ENCODE peak calls at places on chromosomes 5 and 9, in seven cellular contexts. L is colonic mucosa, R is kidney epithelial cell, X is lower lobe of right lung, U is brain microvascular endothelial cell, K is BJ, B is A549. A is an unnamed sample.

GRCh38 chr9:28848671-28849070 is 1275.4 kb upstream of the C9orf72 start:
- DNase-seq in L (no peak), R (no peak), X (no peak), U (no peak), K (no peak), B (no peak), A (no peak)

GRCh38 chr5:117252566-117252965 is 677.9 kb upstream of the SEMA6A start:
- DNase-seq in L (no peak), R (no peak), X (no peak), U (no peak), K (no peak), B (no peak), A (no peak)

GRCh38 chr9:78035369-78035993 is 3.9 kb upstream of the GNAQ start:
- DNase-seq in L (peak; percentile 72), R (peak; percentile 37), X (no peak), U (peak; percentile 67), K (peak; percentile 44), B (peak; percentile 40), A (peak; percentile 50)

GRCh38 chr9:19255821-19256220 is 25.3 kb downstream of the DENND4C start:
- DNase-seq in L (no peak), R (no peak), X (no peak), U (no peak), K (no peak), B (no peak), A (no peak)

GRCh38 chr5:132777209-132778069 is at the start of gene SEPTIN8:
- DNase-seq in L (peak; percentile 65), R (no peak), X (peak; percentile 59), U (no peak), K (no peak), B (peak; percentile 70), A (no peak)

GRCh38 chr9:6006968-6007769 is 8.3 kb downstream of the RANBP6 start:
- DNase-seq in L (peak; percentile 97), R (peak; percentile 56), X (peak; percentile 93), U (peak; percentile 85), K (peak; percentile 38), B (peak; percentile 75), A (peak; percentile 49)

GRCh38 chr5:139100825-139101224 is 97.3 kb downstream of the SIL1 start:
- DNase-seq in L (no peak), R (peak; percentile 19), X (no peak), U (peak; percentile 52), K (no peak), B (no peak), A (no peak)

GRCh38 chr9:121331992-121332685 is 37.9 kb downstream of the STOM start:
- DNase-seq in L (no peak), R (no peak), X (no peak), U (peak; percentile 46), K (peak; percentile 21), B (peak; percentile 44), A (peak; percentile 12)

GRCh38 chr9:89923961-89924504 is 319.2 kb downstream of the GADD45G start:
- DNase-seq in L (no peak), R (no peak), X (no peak), U (no peak), K (no peak), B (no peak), A (no peak)

GRCh38 chr9:87534957-87535356 is 37.3 kb downstream of the DAPK1 start:
- DNase-seq in L (no peak), R (no peak), X (no peak), U (no peak), K (no peak), B (no peak), A (no peak)

GRCh38 chr9:106921341-106921899 is 58.5 kb downstream of the ZNF462 start:
- DNase-seq in L (peak; percentile 47), R (peak; percentile 32), X (no peak), U (peak; percentile 77), K (no peak), B (no peak), A (no peak)

GRCh38 chr5:100406640-100407039 is 128.5 kb upstream of the FAM174A start:
- DNase-seq in L (no peak), R (no peak), X (no peak), U (no peak), K (no peak), B (no peak), A (no peak)

GRCh38 chr5:362978-363765 is 41.7 kb downstream of the AHRR start:
- DNase-seq in L (no peak), R (no peak), X (no peak), U (no peak), K (no peak), B (no peak), A (no peak)

GRCh38 chr5:160312960-160313734 is 783 bp upstream of the CCNJL start:
- DNase-seq in L (no peak), R (no peak), X (no peak), U (no peak), K (no peak), B (peak; percentile 28), A (no peak)

GRCh38 chr5:132130918-132131715 is 57.5 kb downstream of the CSF2 start:
- DNase-seq in L (no peak), R (no peak), X (no peak), U (no peak), K (no peak), B (no peak), A (no peak)

GRCh38 chr5:124408738-124409453 is 337.5 kb downstream of the ZNF608 start:
- DNase-seq in L (no peak), R (peak; percentile 38), X (no peak), U (no peak), K (no peak), B (no peak), A (peak; percentile 24)

GRCh38 chr9:130743644-130744043 is 50.1 kb downstream of the EXOSC2 start:
- DNase-seq in L (no peak), R (no peak), X (no peak), U (no peak), K (no peak), B (no peak), A (no peak)

GRCh38 chr9:78777747-78778146 is 480.8 kb downstream of the PSAT1 start:
- DNase-seq in L (no peak), R (no peak), X (no peak), U (no peak), K (no peak), B (no peak), A (peak; percentile 45)

GRCh38 chr9:110050925-110051355 is 157.0 kb downstream of the C9orf152 start:
- DNase-seq in L (no peak), R (peak; percentile 86), X (no peak), U (peak; percentile 89), K (peak; percentile 96), B (peak; percentile 40), A (peak; percentile 73)

GRCh38 chr5:33441241-33441844 is 578 bp downstream of the TARS1 start:
- DNase-seq in L (peak; percentile 42), R (no peak), X (no peak), U (peak; percentile 76), K (no peak), B (peak; percentile 58), A (no peak)

GRCh38 chr9:90832251-90832650 is 30.6 kb downstream of the SYK start:
- DNase-seq in L (no peak), R (no peak), X (no peak), U (no peak), K (no peak), B (no peak), A (no peak)

GRCh38 chr5:72159501-72159911 is 52.2 kb downstream of the MAP1B start:
- DNase-seq in L (no peak), R (no peak), X (no peak), U (no peak), K (no peak), B (no peak), A (no peak)

GRCh38 chr9:95514402-95514801 is 2.4 kb downstream of the PTCH1 start:
- DNase-seq in L (no peak), R (no peak), X (no peak), U (no peak), K (no peak), B (no peak), A (no peak)

GRCh38 chr9:95513722-95514121 is 3.0 kb downstream of the PTCH1 start:
- DNase-seq in L (no peak), R (no peak), X (no peak), U (no peak), K (no peak), B (no peak), A (no peak)

GRCh38 chr9:95511232-95511951 is 5.4 kb downstream of the PTCH1 start:
- DNase-seq in L (peak; percentile 83), R (no peak), X (peak; percentile 66), U (peak; percentile 46), K (no peak), B (peak; percentile 28), A (peak; percentile 76)

GRCh38 chr9:95511952-95512750 is 4.6 kb downstream of the PTCH1 start:
- DNase-seq in L (peak; percentile 36), R (no peak), X (no peak), U (no peak), K (no peak), B (no peak), A (peak; percentile 97)

GRCh38 chr9:95512751-95513120 is 4.0 kb downstream of the PTCH1 start:
- DNase-seq in L (no peak), R (no peak), X (no peak), U (no peak), K (no peak), B (no peak), A (no peak)
- H3K4me3 ChIP-seq in L (no peak overlapping the region), R (no peak overlapping the region), X (peak overlapping the region; percentile 86), U (no peak overlapping the region), K (no peak overlapping the region), B (no peak overlapping the region), A (peak overlapping the region; percentile 76)

GRCh38 chr5:180352116-180352975 is 790 bp downstream of the GFPT2 start:
- DNase-seq in L (no peak), R (no peak), X (no peak), U (no peak), K (no peak), B (peak; percentile 42), A (peak; percentile 48)
- H3K4me3 ChIP-seq in L (peak overlapping the region; percentile 67), R (peak overlapping the region; percentile 47), X (peak overlapping the region; percentile 84), U (peak overlapping the region; percentile 81), K (peak overlapping the region; percentile 67), B (peak overlapping the region; percentile 93), A (peak overlapping the region; percentile 96)

DNA sequence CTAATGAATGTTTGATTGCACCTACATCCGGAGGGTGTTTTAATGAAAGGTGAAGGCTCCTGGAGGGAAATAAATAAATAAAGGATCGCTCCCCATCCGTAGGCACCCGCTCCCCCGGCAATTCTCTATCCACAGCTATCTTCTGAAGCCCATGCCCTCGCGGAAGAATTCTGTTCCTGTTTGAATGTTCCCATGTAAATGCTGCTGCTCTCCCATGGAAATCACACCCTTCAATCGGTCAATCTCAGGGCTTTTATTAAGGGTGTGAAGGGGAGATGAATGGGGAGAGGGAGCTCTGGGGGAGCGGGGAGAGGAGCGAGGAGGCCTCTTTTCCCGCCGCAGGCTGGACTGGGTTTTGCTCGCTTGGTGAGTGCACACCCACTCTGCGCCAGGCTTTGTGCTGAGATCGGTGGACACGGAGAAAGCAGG is 21.1 kb upstream of the ARAP3 start:
- DNase-seq in L (no peak), R (no peak), X (no peak), U (no peak), K (no peak), B (no peak), A (no peak)
- H3K4me3 ChIP-seq in L (no peak overlapping the region), R (no peak overlapping the region), X (peak overlapping the region; percentile 56), U (peak overlapping the region; percentile 50), K (no peak overlapping the region), B (no peak overlapping the region), A (peak overlapping the region; percentile 26)

GRCh38 chr5:150641826-150642566 is 1.5 kb downstream of the SYNPO start:
- DNase-seq in L (no peak), R (no peak), X (no peak), U (no peak), K (no peak), B (no peak), A (no peak)
- H3K4me3 ChIP-seq in L (no peak overlapping the region), R (no peak overlapping the region), X (peak overlapping the region; percentile 47), U (peak overlapping the region; percentile 49), K (peak overlapping the region; percentile 50), B (peak overlapping the region; percentile 54), A (peak overlapping the region; percentile 33)